ENCODE peak calls at places on chromosomes 7 and 10, in seven cellular contexts. Q is effector CD4-positive, alpha-beta T cell; T is activated CD8-positive, alpha-beta memory T cell treated with anti-CD3 and anti-CD28 coated beads for 48 hours; H is H7; Z is H9; J is left ventricle myocardium superior; D is HFF-Myc. K is an unnamed sample.

GRCh38 chr10:23067939-23068775 is 27.2 kb upstream of the MSRB2 start:
- DNase-seq in Q (peak; percentile 58), T (peak; percentile 40), H (peak; percentile 76), Z (peak; percentile 76), J (peak; percentile 88), D (peak; percentile 37), K (peak; percentile 83)

GRCh38 chr7:111801277-111801676 is 239.0 kb upstream of the IMMP2L start:
- DNase-seq in Q (no peak), T (no peak), H (no peak), Z (no peak), J (no peak), D (no peak), K (no peak)

GRCh38 chr7:101173752-101174244 is 6.3 kb downstream of the NAT16 start:
- DNase-seq in Q (peak; percentile 34), T (peak; percentile 74), H (peak; percentile 96), Z (peak; percentile 90), J (no peak), D (peak; percentile 32), K (peak; percentile 80)

GRCh38 chr7:141975806-141976523 is 2.4 kb upstream of the TAS2R38 start:
- DNase-seq in Q (peak; percentile 37), T (peak; percentile 59), H (peak; percentile 74), Z (peak; percentile 90), J (peak; percentile 65), D (peak; percentile 2), K (peak; percentile 86)

GRCh38 chr7:136555933-136556332 is 312.5 kb upstream of the CHRM2 start:
- DNase-seq in Q (no peak), T (no peak), H (no peak), Z (no peak), J (no peak), D (no peak), K (no peak)

GRCh38 chr10:3413937-3414710 is 241.5 kb upstream of the PITRM1 start:
- DNase-seq in Q (no peak), T (no peak), H (no peak), Z (no peak), J (no peak), D (no peak), K (no peak)

GRCh38 chr7:24972991-24973390 is 7.0 kb downstream of the OSBPL3 start:
- DNase-seq in Q (no peak), T (no peak), H (no peak), Z (no peak), J (no peak), D (no peak), K (no peak)

GRCh38 chr7:134298902-134299683 is 17.6 kb downstream of the SLC35B4 start:
- DNase-seq in Q (no peak), T (no peak), H (no peak), Z (no peak), J (peak; percentile 59), D (no peak), K (no peak)

GRCh38 chr10:23253780-23254179 is 61.7 kb downstream of the PTF1A start:
- DNase-seq in Q (no peak), T (no peak), H (no peak), Z (no peak), J (no peak), D (no peak), K (no peak)

GRCh38 chr7:98222533-98223195 is 11.4 kb downstream of the BHLHA15 start:
- DNase-seq in Q (no peak), T (no peak), H (peak; percentile 71), Z (no peak), J (no peak), D (no peak), K (no peak)

GRCh38 chr10:92052088-92052487 is 128.5 kb downstream of the BTAF1 start:
- DNase-seq in Q (no peak), T (no peak), H (peak; percentile 18), Z (no peak), J (peak; percentile 89), D (no peak), K (no peak)

GRCh38 chr10:113425596-113425995 is 127.3 kb upstream of the HABP2 start:
- DNase-seq in Q (no peak), T (no peak), H (no peak), Z (no peak), J (no peak), D (no peak), K (no peak)

GRCh38 chr7:111855842-111856227 is 293.5 kb upstream of the IMMP2L start:
- DNase-seq in Q (no peak), T (no peak), H (peak; percentile 32), Z (no peak), J (no peak), D (no peak), K (no peak)

GRCh38 chr7:131945313-131945831 is 388.9 kb upstream of the PODXL start:
- DNase-seq in Q (no peak), T (peak; percentile 31), H (peak; percentile 93), Z (peak; percentile 83), J (peak; percentile 75), D (no peak), K (peak; percentile 88)

GRCh38 chr7:135843214-135843613 is 94.6 kb upstream of the FAM180A start:
- DNase-seq in Q (no peak), T (no peak), H (no peak), Z (no peak), J (no peak), D (no peak), K (no peak)

GRCh38 chr10:23344251-23344841 is at the start of gene C10orf67:
- DNase-seq in Q (no peak), T (no peak), H (peak; percentile 87), Z (peak; percentile 62), J (peak; percentile 71), D (no peak), K (peak; percentile 78)

GRCh38 chr7:43014374-43014773 is 82.2 kb downstream of the MRPL32 start:
- DNase-seq in Q (no peak), T (no peak), H (no peak), Z (no peak), J (no peak), D (no peak), K (no peak)

GRCh38 chr10:69214666-69215131 is 5.4 kb upstream of the HKDC1 start:
- DNase-seq in Q (no peak), T (no peak), H (no peak), Z (no peak), J (no peak), D (no peak), K (no peak)

GRCh38 chr10:132738454-132739224 is 47.3 kb downstream of the NKX6-2 start:
- DNase-seq in Q (no peak), T (no peak), H (no peak), Z (no peak), J (peak; percentile 57), D (no peak), K (no peak)

GRCh38 chr7:8724080-8724718 is 290.8 kb downstream of the NXPH1 start:
- DNase-seq in Q (no peak), T (no peak), H (peak; percentile 78), Z (peak; percentile 64), J (no peak), D (no peak), K (peak; percentile 69)

GRCh38 chr10:68435803-68436202 is 28.7 kb upstream of the RUFY2 start:
- DNase-seq in Q (no peak), T (no peak), H (no peak), Z (no peak), J (no peak), D (no peak), K (no peak)

GRCh38 chr7:107179326-107180163 is 10.7 kb downstream of the HBP1 start:
- DNase-seq in Q (no peak), T (no peak), H (no peak), Z (no peak), J (no peak), D (no peak), K (no peak)

GRCh38 chr10:128710795-128711183 is 584.6 kb upstream of the MKI67 start:
- DNase-seq in Q (no peak), T (no peak), H (no peak), Z (no peak), J (no peak), D (no peak), K (no peak)

GRCh38 chr10:90822508-90822907 is 35.3 kb downstream of the HTR7 start:
- DNase-seq in Q (no peak), T (no peak), H (no peak), Z (peak; percentile 31), J (no peak), D (no peak), K (no peak)

GRCh38 chr10:14099885-14100284 is 230.8 kb downstream of the FRMD4A start:
- DNase-seq in Q (no peak), T (no peak), H (no peak), Z (no peak), J (no peak), D (no peak), K (no peak)

GRCh38 chr7:109864263-109864662 is 1226.7 kb upstream of the LRRN3 start:
- DNase-seq in Q (no peak), T (no peak), H (no peak), Z (no peak), J (no peak), D (no peak), K (peak; percentile 46)

GRCh38 chr7:116434820-116435341 is 64.7 kb upstream of the CAV2 start:
- DNase-seq in Q (no peak), T (no peak), H (no peak), Z (no peak), J (no peak), D (no peak), K (no peak)

GRCh38 chr10:79215531-79215930 is 131.7 kb upstream of the PPIF start:
- DNase-seq in Q (no peak), T (no peak), H (no peak), Z (no peak), J (no peak), D (no peak), K (no peak)

K was measured in ecto neural progenitor cell.